ENCODE peak calls at places on chromosomes 5 and 9, in four cellular contexts. J is IMR-90, E is H9, O is lower leg skin. F is an unnamed sample.

GRCh38 chr5:65926893-65927292 is 518 bp downstream of the ERBIN start:
- DNase-seq in E (no peak), O (no peak), J (no peak), F (no peak)

GRCh38 chr5:14234204-14234603 is 91.1 kb downstream of the TRIO start:
- DNase-seq in E (no peak), J (no peak), O (no peak), F (peak)

GRCh38 chr5:3262451-3262850 is 333.2 kb upstream of the IRX1 start:
- DNase-seq in J (no peak), O (no peak), E (no peak), F (no peak)

GRCh38 chr9:110257097-110257955 is 1.0 kb upstream of the TXN start:
- DNase-seq in J (peak), O (no peak), E (peak), F (no peak)

GRCh38 chr5:153938131-153938842 is 100.4 kb downstream of the FAM114A2 start:
- DNase-seq in O (no peak), E (no peak), J (no peak), F (no peak)

GRCh38 chr5:125597338-125597737 is 825.9 kb upstream of the GRAMD2B start:
- DNase-seq in O (no peak), J (peak), E (no peak), F (no peak)

GRCh38 chr9:114238919-114239879 is 83.7 kb upstream of the ORM1 start:
- DNase-seq in E (peak), O (no peak), J (peak), F (peak)

GRCh38 chr5:134092875-134093274 is 21.6 kb upstream of the TCF7 start:
- DNase-seq in O (no peak), J (peak), E (no peak), F (peak)

GRCh38 chr5:157193699-157194424 is 13.2 kb downstream of the ITK start:
- DNase-seq in E (no peak), O (no peak), J (no peak), F (no peak)

GRCh38 chr5:138033275-138033808 is 463 bp upstream of the FAM13B start:
- DNase-seq in E (no peak), J (no peak), O (no peak), F (no peak)

GRCh38 chr9:21906213-21906612 is 88.0 kb downstream of the CDKN2A start:
- DNase-seq in J (no peak), O (no peak), E (no peak), F (no peak)

GRCh38 chr9:21904371-21904770 is 89.8 kb downstream of the CDKN2A start:
- DNase-seq in E (no peak), J (peak), O (no peak), F (no peak)

GRCh38 chr9:21903380-21903965 is 90.7 kb downstream of the CDKN2A start:
- DNase-seq in J (no peak), O (no peak), E (no peak), F (no peak)

GRCh38 chr9:21906878-21907277 is 87.3 kb downstream of the CDKN2A start:
- DNase-seq in J (peak), E (no peak), O (no peak), F (no peak)

GRCh38 chr9:21904776-21905175 is 89.4 kb downstream of the CDKN2A start:
- DNase-seq in O (no peak), J (no peak), E (no peak), F (no peak)
- TF ChIP-seq CTCF in O (no peak), J (no peak), E (peak), F (no peak)

DNA sequence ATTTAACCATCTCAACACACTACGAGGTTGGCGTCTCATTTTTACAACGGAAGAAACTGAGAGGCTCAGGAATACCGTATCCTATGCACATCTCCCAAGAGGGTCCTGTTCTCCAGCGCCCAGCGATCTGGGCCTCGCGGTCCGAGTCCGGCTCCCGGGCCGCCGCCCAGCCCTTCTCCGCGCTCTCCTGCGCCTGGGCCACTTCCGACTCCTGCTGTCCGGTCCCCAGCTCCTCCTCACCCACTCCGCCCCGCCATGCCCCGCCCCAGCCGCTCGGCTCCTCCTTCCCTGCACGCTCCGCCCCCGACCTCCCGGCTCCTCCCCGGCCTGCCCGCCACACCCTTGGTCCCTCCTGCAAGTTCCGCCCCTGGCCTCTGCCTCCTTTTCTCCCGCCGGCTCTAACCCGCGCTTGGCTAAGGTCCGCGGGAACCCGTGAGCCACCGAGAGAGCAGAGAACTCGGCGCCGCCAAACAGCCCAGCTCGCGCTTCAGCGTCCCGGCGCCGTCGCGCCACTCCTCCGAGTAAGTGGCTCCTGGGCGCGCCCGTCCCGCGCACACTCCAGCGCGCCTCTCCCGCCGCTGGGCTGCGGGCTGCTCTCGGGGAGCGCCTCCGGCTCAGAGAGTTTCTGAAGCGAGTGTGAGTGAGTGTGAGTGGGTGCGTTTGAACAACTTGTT is 87.3 kb upstream of the TNFAIP8 start:
- DNase-seq in O (peak), J (peak), E (peak), F (peak)
- TF ChIP-seq CTCF in O (no peak), J (no peak), E (no peak), F (no peak)

GRCh38 chr9:92176068-92176799 is 61.0 kb upstream of the SPTLC1 start:
- DNase-seq in E (no peak), O (no peak), J (no peak), F (no peak)
- TF ChIP-seq CTCF in E (peak), O (no peak), J (peak), F (no peak)

GRCh38 chr5:27240791-27241190 is 202.4 kb upstream of the CDH9 start:
- DNase-seq in O (no peak), E (no peak), J (no peak), F (no peak)

GRCh38 chr5:27242258-27242626 is 203.9 kb upstream of the CDH9 start:
- DNase-seq in J (no peak), O (no peak), E (no peak), F (peak)

GRCh38 chr5:27241564-27242257 is 203.3 kb upstream of the CDH9 start:
- DNase-seq in E (no peak), J (peak), O (no peak), F (peak)
- TF ChIP-seq CTCF in E (no peak), J (peak), O (no peak), F (peak)

GRCh38 chr5:133081716-133082115 is 29.9 kb downstream of the HSPA4 start:
- DNase-seq in E (no peak), J (no peak), O (no peak), F (no peak)
- TF ChIP-seq CTCF in E (no peak), J (no peak), O (no peak), F (no peak)

GRCh38 chr9:98573749-98574278 is 134.9 kb downstream of the GABBR2 start:
- DNase-seq in J (no peak), E (no peak), O (peak), F (no peak)
- TF ChIP-seq CTCF in J (peak), E (peak), O (no peak), F (no peak)